ENCODE peak calls at places on chromosomes 4 and X, in five cellular contexts. B is SJSA1; D is CD4-positive, CD25-positive, alpha-beta regulatory T cell; R is neural progenitor cell; E is right cardiac atrium. Z is an unnamed sample.
A peak's percentile ranks its signal among the peaks of the same experiment; 100 is the strongest.

GRCh38 chr4:5927116-5927515 is 34.2 kb upstream of the CRMP1 start:
- DNase-seq in B (no peak), D (no peak), R (no peak), E (no peak), Z (no peak)

GRCh38 chr4:72031868-72032619 is at the start of gene NPFFR2:
- DNase-seq in B (no peak), D (no peak), R (peak; percentile 77), E (peak; percentile 24), Z (peak; percentile 12)

GRCh38 chr4:55183926-55184599 is 58.7 kb upstream of the KDR start:
- DNase-seq in B (peak; percentile 82), D (no peak), R (no peak), E (no peak), Z (no peak)

GRCh38 chr4:39166670-39167069 is 15.7 kb upstream of the WDR19 start:
- DNase-seq in B (no peak), D (no peak), R (no peak), E (no peak), Z (no peak)

GRCh38 chr4:25925486-25926201 is 11.6 kb downstream of the SMIM20 start:
- DNase-seq in B (no peak), D (no peak), R (peak; percentile 65), E (peak; percentile 35), Z (no peak)

GRCh38 chrX:63503541-63503940 is 152.4 kb upstream of the SPIN4 start:
- DNase-seq in B (peak; percentile 54), D (no peak), R (peak; percentile 79), E (no peak), Z (no peak)

GRCh38 chr4:6873792-6874461 is 35.7 kb upstream of the TBC1D14 start:
- DNase-seq in B (peak; percentile 12), D (peak; percentile 80), R (peak; percentile 80), E (peak; percentile 73), Z (peak; percentile 70)

GRCh38 chr4:138452823-138453222 is 210.7 kb upstream of the SLC7A11 start:
- DNase-seq in B (no peak), D (no peak), R (no peak), E (no peak), Z (no peak)

GRCh38 chrX:108464604-108465003 is 25.0 kb downstream of the COL4A5 start:
- DNase-seq in B (peak; percentile 44), D (no peak), R (no peak), E (no peak), Z (no peak)

GRCh38 chr4:170089743-170090666 is at the start of gene AADAT:
- DNase-seq in B (peak; percentile 81), D (no peak), R (peak; percentile 94), E (peak; percentile 81), Z (peak; percentile 77)

GRCh38 chr4:143382539-143382938 is 45.9 kb downstream of the GAB1 start:
- DNase-seq in B (no peak), D (no peak), R (no peak), E (no peak), Z (no peak)

GRCh38 chrX:154396948-154397887 is 959 bp upstream of the RPL10 start:
- DNase-seq in B (no peak), D (no peak), R (peak; percentile 66), E (peak; percentile 86), Z (peak; percentile 88)

GRCh38 chrX:22365460-22365859 is 92.7 kb downstream of the CBLL2 start:
- DNase-seq in B (peak; percentile 25), D (no peak), R (no peak), E (no peak), Z (no peak)

GRCh38 chr4:129046055-129046959 is 47.0 kb downstream of the SCLT1 start:
- DNase-seq in B (no peak), D (no peak), R (no peak), E (no peak), Z (no peak)

GRCh38 chr4:71498002-71498401 is 159.2 kb downstream of the SLC4A4 start:
- DNase-seq in B (no peak), D (no peak), R (no peak), E (no peak), Z (no peak)

GRCh38 chr4:78481180-78481579 is 70.4 kb upstream of the ANXA3 start:
- DNase-seq in B (peak; percentile 42), D (no peak), R (no peak), E (no peak), Z (no peak)

GRCh38 chr4:139609647-139610046 is 53.6 kb upstream of the SETD7 start:
- DNase-seq in B (peak; percentile 52), D (no peak), R (no peak), E (no peak), Z (no peak)

GRCh38 chr4:4329496-4329895 is 39.4 kb downstream of the ZBTB49 start:
- DNase-seq in B (no peak), D (no peak), R (no peak), E (no peak), Z (no peak)

GRCh38 chr4:4330794-4331193 is 40.7 kb downstream of the ZBTB49 start:
- DNase-seq in B (no peak), D (no peak), R (no peak), E (no peak), Z (no peak)

GRCh38 chr4:4333265-4333706 is 43.2 kb downstream of the ZBTB49 start:
- DNase-seq in B (peak; percentile 84), D (no peak), R (no peak), E (peak; percentile 71), Z (peak; percentile 31)

GRCh38 chr4:4334798-4335520 is 44.9 kb downstream of the ZBTB49 start:
- DNase-seq in B (peak; percentile 50), D (peak; percentile 70), R (peak; percentile 77), E (peak; percentile 63), Z (peak; percentile 61)

DNA sequence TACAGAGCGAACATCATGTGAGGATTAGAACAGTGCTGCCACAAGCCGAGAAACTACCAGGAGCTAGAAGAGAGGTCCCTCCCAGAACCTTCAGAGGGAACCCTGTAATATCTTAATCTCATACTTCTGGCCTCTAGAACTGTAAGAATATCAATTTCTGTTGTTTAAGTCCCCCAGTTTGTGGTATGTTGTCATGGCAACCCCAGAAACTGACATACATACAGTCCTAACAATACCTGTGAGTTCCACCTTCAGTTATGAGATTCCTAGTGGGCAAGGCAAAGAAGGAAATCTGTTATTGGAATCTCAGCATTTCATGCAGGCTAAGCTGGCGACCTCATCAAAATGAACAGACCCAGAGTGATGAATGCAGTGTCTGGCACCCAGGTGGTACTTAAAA is 42.5 kb downstream of the ZBTB49 start:
- DNase-seq in B (no peak), D (no peak), R (no peak), E (no peak), Z (no peak)
- H3K4me1 ChIP-seq in B (peaks cover 13% of the 10 kb centered on the region), D (peaks cover 4% of the 10 kb centered on the region), R (no peaks in the 10 kb centered on the region), E (no peaks in the 10 kb centered on the region), Z (no peaks in the 10 kb centered on the region)

GRCh38 chr4:113674251-113674650 is 87.3 kb downstream of the CAMK2D start:
- DNase-seq in B (no peak), D (no peak), R (no peak), E (no peak), Z (no peak)

GRCh38 chr4:113675731-113676707 is 85.5 kb downstream of the CAMK2D start:
- DNase-seq in B (no peak), D (no peak), R (no peak), E (no peak), Z (no peak)

GRCh38 chr4:113674733-113675132 is 86.8 kb downstream of the CAMK2D start:
- DNase-seq in B (no peak), D (no peak), R (no peak), E (no peak), Z (no peak)

GRCh38 chr4:113678651-113679050 is 82.9 kb downstream of the CAMK2D start:
- DNase-seq in B (no peak), D (no peak), R (no peak), E (no peak), Z (no peak)

DNA sequence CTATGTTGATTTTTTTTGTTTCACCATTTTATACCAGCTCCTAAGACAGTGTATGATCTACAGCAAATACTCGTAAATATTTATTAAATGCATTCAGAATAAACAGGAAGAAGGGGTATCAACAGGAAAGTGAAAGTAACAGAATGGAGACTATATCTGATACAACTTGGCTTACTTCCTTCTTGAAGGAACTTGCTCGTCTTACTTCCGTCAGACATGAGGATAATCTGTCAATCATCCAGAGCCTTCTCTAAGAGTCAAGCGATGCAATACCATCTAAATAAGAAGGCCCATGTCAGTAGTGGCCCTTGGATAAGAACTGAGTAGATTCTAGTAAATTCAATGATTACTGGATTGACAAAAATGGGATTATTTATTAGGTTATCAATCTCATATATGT is 84.2 kb downstream of the CAMK2D start:
- DNase-seq in B (no peak), D (peak; percentile 36), R (no peak), E (no peak), Z (no peak)
- H3K4me3 ChIP-seq in B (no peak overlapping the region), D (peak overlapping the region; percentile 35), R (no peak overlapping the region), E (no peak overlapping the region), Z (no peak overlapping the region)

GRCh38 chrX:53430231-53430630 is 3.9 kb downstream of the HSD17B10 start:
- DNase-seq in B (no peak), D (no peak), R (no peak), E (no peak), Z (no peak)

GRCh38 chrX:53435997-53436396 is 1.8 kb upstream of the HSD17B10 start:
- DNase-seq in B (peak; percentile 8), D (peak; percentile 73), R (peak; percentile 77), E (peak; percentile 31), Z (peak; percentile 47)

GRCh38 chrX:53429755-53430154 is 4.4 kb downstream of the HSD17B10 start:
- DNase-seq in B (no peak), D (no peak), R (no peak), E (no peak), Z (no peak)

GRCh38 chrX:53437211-53437610 is 3.0 kb upstream of the HSD17B10 start:
- DNase-seq in B (no peak), D (no peak), R (no peak), E (no peak), Z (no peak)

DNA sequence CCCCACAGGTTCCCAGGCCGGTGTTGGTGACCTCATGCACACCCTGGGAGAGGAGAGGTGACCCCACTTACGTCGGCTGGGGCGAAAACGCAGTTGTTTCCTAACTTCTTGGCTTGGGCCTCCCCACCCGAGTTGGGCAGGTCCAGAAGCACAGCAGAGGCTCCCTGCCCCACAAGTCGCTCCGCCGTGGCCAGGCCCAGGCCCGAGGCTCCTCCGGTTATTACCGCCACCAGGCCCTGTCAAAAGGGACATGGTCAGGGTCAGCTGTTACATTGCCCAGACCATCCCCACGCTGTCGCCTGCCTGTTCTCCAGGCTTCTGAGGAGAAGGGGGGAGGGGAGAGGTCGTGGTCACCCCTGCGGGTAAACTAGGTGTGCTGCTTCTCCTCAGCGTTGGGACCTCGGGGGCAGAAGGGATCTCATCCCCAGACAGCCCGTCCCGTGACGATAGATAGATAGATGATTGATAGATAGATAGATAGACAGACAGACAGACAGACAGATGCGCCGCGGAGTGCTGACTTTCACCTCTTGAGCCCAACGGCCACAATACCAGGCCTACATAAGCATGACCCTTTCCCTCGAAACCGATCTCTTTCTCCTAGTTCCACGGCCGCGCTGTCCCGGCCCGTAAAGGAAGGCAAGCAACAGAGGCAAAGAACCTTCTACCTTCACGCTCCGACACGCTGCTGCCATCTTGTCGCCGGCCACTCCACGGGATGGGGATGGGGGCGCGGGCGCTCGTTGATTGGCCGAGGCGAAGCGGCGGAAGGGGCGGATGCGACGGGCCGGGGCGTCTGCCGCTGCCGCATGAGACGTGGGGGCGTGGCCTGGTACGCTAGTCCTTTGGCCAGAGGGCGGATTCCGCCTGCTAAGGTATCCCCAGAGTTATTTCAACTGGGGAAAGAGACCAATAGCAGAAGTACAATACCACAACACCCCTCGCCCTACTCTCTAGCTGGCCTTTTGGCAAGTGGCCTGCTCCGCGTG is at the start of gene HSD17B10:
- DNase-seq in B (peak; percentile 57), D (peak; percentile 83), R (peak; percentile 95), E (peak; percentile 93), Z (peak; percentile 91)
- H3K27ac ChIP-seq in B (no peak within 1 kb of the TSS), D (peak within 1 kb of the TSS; percentile 74), R (no peak within 1 kb of the TSS), E (peak within 1 kb of the TSS; percentile 43), Z (peak within 1 kb of the TSS; percentile 74)

GRCh38 chr4:110211007-110211769 is 12.8 kb upstream of the ELOVL6 start:
- DNase-seq in B (peak; percentile 28), D (peak; percentile 46), R (peak; percentile 48), E (no peak), Z (no peak)

GRCh38 chr4:110211770-110212061 is 13.3 kb upstream of the ELOVL6 start:
- DNase-seq in B (no peak), D (no peak), R (no peak), E (no peak), Z (no peak)

GRCh38 chr4:110216079-110216478 is 17.7 kb upstream of the ELOVL6 start:
- DNase-seq in B (no peak), D (no peak), R (no peak), E (no peak), Z (no peak)
- H3K4me1 ChIP-seq in B (no peaks in the 10 kb centered on the region), D (no peaks in the 10 kb centered on the region), R (no peaks in the 10 kb centered on the region), E (no peaks in the 10 kb centered on the region), Z (no peaks in the 10 kb centered on the region)